ENCODE peak calls at places on chromosomes 7 and 10, in four cellular contexts. M, R, I and O are unnamed samples. For H3K4me1, the result is how much of the 10 kb centered on the place peaks cover.

GRCh38 chr7:135260930-135261721 is 27.5 kb downstream of the STRA8 start:
- DNase-seq in R (no peak), I (peak), M (no peak), O (no peak)

GRCh38 chr10:11610855-11611247 is 599 bp downstream of the USP6NL start:
- DNase-seq in M (peak), I (peak), R (peak), O (peak)

GRCh38 chr10:14016942-14017341 is 313.8 kb downstream of the FRMD4A start:
- DNase-seq in I (no peak), M (no peak), R (no peak), O (no peak)

GRCh38 chr10:80187465-80188409 is 17.6 kb downstream of the ANXA11 start:
- DNase-seq in I (peak), M (peak), R (no peak), O (no peak)

GRCh38 chr10:132410056-132410778 is 13.2 kb downstream of the PWWP2B start:
- DNase-seq in I (no peak), R (no peak), M (no peak), O (no peak)

GRCh38 chr10:86255405-86256251 is 111.0 kb downstream of the GRID1 start:
- DNase-seq in M (no peak), I (no peak), R (no peak), O (no peak)

GRCh38 chr10:21517983-21518628 is 7.4 kb downstream of the SKIDA1 start:
- DNase-seq in M (no peak), R (no peak), I (no peak), O (no peak)

GRCh38 chr10:103849880-103850571 is 5.3 kb downstream of the SH3PXD2A start:
- DNase-seq in M (no peak), R (no peak), I (peak), O (peak)

GRCh38 chr10:132591166-132591971 is 53.8 kb downstream of the INPP5A start:
- DNase-seq in M (peak), I (peak), R (no peak), O (no peak)

GRCh38 chr7:151432658-151433521 is 7.1 kb downstream of the CRYGN start:
- DNase-seq in M (no peak), R (no peak), I (peak), O (no peak)

GRCh38 chr7:8263048-8263447 is 1.1 kb upstream of the ICA1 start:
- DNase-seq in R (no peak), I (no peak), M (no peak), O (no peak)

GRCh38 chr10:58662314-58662713 is 149.6 kb downstream of the BICC1 start:
- DNase-seq in I (no peak), M (no peak), R (peak), O (no peak)

GRCh38 chr10:95830044-95830443 is 74.1 kb downstream of the ENTPD1 start:
- DNase-seq in I (no peak), M (no peak), R (no peak), O (no peak)

GRCh38 chr10:130038611-130039109 is 72.0 kb downstream of the C10orf143 start:
- DNase-seq in I (peak), M (no peak), R (no peak), O (no peak)

GRCh38 chr10:119567978-119568377 is 25.5 kb upstream of the RGS10 start:
- DNase-seq in M (no peak), R (no peak), I (no peak), O (no peak)

GRCh38 chr7:123624527-123625183 is 23.0 kb downstream of the ASB15 start:
- DNase-seq in R (peak), I (no peak), M (peak), O (no peak)

GRCh38 chr10:78292250-78292986 is 258.8 kb downstream of the RPS24 start:
- DNase-seq in I (no peak), R (no peak), M (no peak), O (no peak)

GRCh38 chr7:74312418-74313021 is 23.3 kb downstream of the CLIP2 start:
- DNase-seq in R (no peak), I (no peak), M (no peak), O (no peak)

GRCh38 chr10:104642311-104643022 is 1.4 kb downstream of the SORCS3 start:
- DNase-seq in M (no peak), R (peak), I (no peak), O (no peak)

GRCh38 chr7:85186521-85187241 is at the start of gene SEMA3D:
- DNase-seq in M (peak), I (peak), R (peak), O (peak)

GRCh38 chr7:132035517-132036362 is 479.3 kb upstream of the PODXL start:
- DNase-seq in R (no peak), I (no peak), M (no peak), O (no peak)

GRCh38 chr7:96636979-96637378 is 72.7 kb downstream of the SEM1 start:
- DNase-seq in M (no peak), I (no peak), R (no peak), O (no peak)
- TF ChIP-seq POLR2A in M (no peak), I (no peak), R (no peak), O (no peak)

DNA sequence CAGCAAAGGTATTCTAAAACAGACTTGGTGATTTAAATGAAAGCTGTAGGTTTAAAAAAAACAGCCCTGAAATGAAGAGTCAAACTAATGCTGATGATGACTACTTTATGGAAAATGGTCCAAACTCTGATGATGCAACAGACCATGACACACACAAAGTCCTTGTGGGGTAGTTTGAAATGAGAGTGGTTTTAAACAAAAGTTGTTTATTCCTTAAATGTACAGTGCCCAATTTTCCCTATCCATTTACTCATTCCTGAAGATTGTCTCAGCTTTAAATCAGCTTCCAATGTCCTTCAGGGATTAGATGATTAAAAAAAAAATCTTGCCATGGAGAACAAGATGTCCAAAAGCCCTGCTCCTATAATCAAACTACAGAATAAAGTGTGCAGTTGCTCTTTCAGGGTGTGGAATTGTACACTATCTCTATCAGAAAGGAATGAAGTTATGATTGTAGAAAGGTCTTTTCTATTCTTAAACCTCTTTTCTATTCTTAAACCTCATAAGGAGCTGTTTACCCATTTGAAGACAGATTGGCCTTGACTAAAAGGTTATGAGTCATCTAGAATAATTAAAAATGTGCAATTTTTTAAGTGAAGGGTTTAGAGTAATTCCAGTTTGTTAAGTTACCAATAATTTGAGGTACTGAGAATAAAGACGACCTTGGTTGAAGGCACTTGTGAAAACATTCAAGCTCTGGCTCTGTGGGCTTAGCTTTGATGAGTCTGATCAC is 70.2 kb upstream of the ITGA8 start:
- DNase-seq in M (no peak), I (no peak), R (peak), O (no peak)
- TF ChIP-seq EP300 in M (no peak), I (no peak), R (peak), O (no peak)

GRCh38 chr10:88490216-88490980 is 92.7 kb downstream of the RNLS start:
- DNase-seq in R (no peak), I (no peak), M (no peak), O (no peak)
- H3K4me1 ChIP-seq in R (under half), I (under half), M (under half), O (under half)

GRCh38 chr7:6691103-6691502 is 15.6 kb downstream of the ZNF12 start:
- DNase-seq in R (no peak), M (no peak), I (no peak), O (no peak)
- TF ChIP-seq POLR2A in R (no peak), M (no peak), I (no peak), O (no peak)

GRCh38 chr7:51045319-51046102 is 262.8 kb upstream of the GRB10 start:
- DNase-seq in M (no peak), I (no peak), R (no peak), O (no peak)
- TF ChIP-seq EP300 in M (no peak), I (no peak), R (no peak), O (no peak)